ENCODE peak calls at places on chromosomes 16 and 17, in nine cellular contexts. One of them, this sample, is unnamed.

GRCh38 chr17:45279898-45280297 is 18.0 kb upstream of the SPATA32 start:
- DNase-seq in mucosa of descending colon: no peak
- DNase-seq in activated CD4-positive, alpha-beta T cell treated with anti-CD3 and anti-CD28 coated beads for 4 hours: no peak
- DNase-seq in sciatic nerve: no peak
- DNase-seq in effector CD4-positive, alpha-beta T cell: no peak
- DNase-seq in NCI-H2081 treated with DMSO at 0.1 percent for 48 hours: no peak
- DNase-seq in left ventricle myocardium superior: peak
- DNase-seq in GM20000: no peak
- DNase-seq in NCI-H1092: no peak
- DNase-seq in this sample: no peak

GRCh38 chr16:48831081-48831722 is 221.2 kb upstream of the N4BP1 start:
- DNase-seq in mucosa of descending colon: no peak
- DNase-seq in activated CD4-positive, alpha-beta T cell treated with anti-CD3 and anti-CD28 coated beads for 4 hours: no peak
- DNase-seq in sciatic nerve: no peak
- DNase-seq in effector CD4-positive, alpha-beta T cell: no peak
- DNase-seq in NCI-H2081 treated with DMSO at 0.1 percent for 48 hours: no peak
- DNase-seq in left ventricle myocardium superior: no peak
- DNase-seq in GM20000: no peak
- DNase-seq in NCI-H1092: no peak
- DNase-seq in this sample: no peak

GRCh38 chr16:56914896-56915295 is 17.0 kb upstream of the HERPUD1 start:
- DNase-seq in mucosa of descending colon: no peak
- DNase-seq in activated CD4-positive, alpha-beta T cell treated with anti-CD3 and anti-CD28 coated beads for 4 hours: no peak
- DNase-seq in sciatic nerve: no peak
- DNase-seq in effector CD4-positive, alpha-beta T cell: no peak
- DNase-seq in NCI-H2081 treated with DMSO at 0.1 percent for 48 hours: no peak
- DNase-seq in left ventricle myocardium superior: no peak
- DNase-seq in GM20000: no peak
- DNase-seq in NCI-H1092: no peak
- DNase-seq in this sample: no peak

GRCh38 chr17:5355416-5356129 is 63.9 kb downstream of the NUP88 start:
- DNase-seq in mucosa of descending colon: no peak
- DNase-seq in activated CD4-positive, alpha-beta T cell treated with anti-CD3 and anti-CD28 coated beads for 4 hours: no peak
- DNase-seq in sciatic nerve: no peak
- DNase-seq in effector CD4-positive, alpha-beta T cell: no peak
- DNase-seq in NCI-H2081 treated with DMSO at 0.1 percent for 48 hours: no peak
- DNase-seq in left ventricle myocardium superior: no peak
- DNase-seq in GM20000: no peak
- DNase-seq in NCI-H1092: no peak
- DNase-seq in this sample: no peak

GRCh38 chr16:87324411-87325275 is 7.5 kb upstream of the C16orf95 start:
- DNase-seq in mucosa of descending colon: peak
- DNase-seq in activated CD4-positive, alpha-beta T cell treated with anti-CD3 and anti-CD28 coated beads for 4 hours: peak
- DNase-seq in sciatic nerve: no peak
- DNase-seq in effector CD4-positive, alpha-beta T cell: peak
- DNase-seq in NCI-H2081 treated with DMSO at 0.1 percent for 48 hours: no peak
- DNase-seq in left ventricle myocardium superior: no peak
- DNase-seq in GM20000: peak
- DNase-seq in NCI-H1092: peak
- DNase-seq in this sample: no peak

GRCh38 chr16:56897026-56897799 is 32.2 kb downstream of the SLC12A3 start:
- DNase-seq in mucosa of descending colon: no peak
- DNase-seq in activated CD4-positive, alpha-beta T cell treated with anti-CD3 and anti-CD28 coated beads for 4 hours: no peak
- DNase-seq in sciatic nerve: no peak
- DNase-seq in effector CD4-positive, alpha-beta T cell: no peak
- DNase-seq in NCI-H2081 treated with DMSO at 0.1 percent for 48 hours: no peak
- DNase-seq in left ventricle myocardium superior: no peak
- DNase-seq in GM20000: no peak
- DNase-seq in NCI-H1092: no peak
- DNase-seq in this sample: no peak

GRCh38 chr17:17353625-17354484 is 50.7 kb downstream of the NT5M start:
- DNase-seq in mucosa of descending colon: no peak
- DNase-seq in activated CD4-positive, alpha-beta T cell treated with anti-CD3 and anti-CD28 coated beads for 4 hours: no peak
- DNase-seq in sciatic nerve: peak
- DNase-seq in effector CD4-positive, alpha-beta T cell: no peak
- DNase-seq in NCI-H2081 treated with DMSO at 0.1 percent for 48 hours: no peak
- DNase-seq in left ventricle myocardium superior: no peak
- DNase-seq in GM20000: no peak
- DNase-seq in NCI-H1092: no peak
- DNase-seq in this sample: peak

GRCh38 chr17:954431-955164 is 25.0 kb downstream of the NXN start:
- DNase-seq in mucosa of descending colon: peak
- DNase-seq in activated CD4-positive, alpha-beta T cell treated with anti-CD3 and anti-CD28 coated beads for 4 hours: no peak
- DNase-seq in sciatic nerve: no peak
- DNase-seq in effector CD4-positive, alpha-beta T cell: no peak
- DNase-seq in NCI-H2081 treated with DMSO at 0.1 percent for 48 hours: no peak
- DNase-seq in left ventricle myocardium superior: peak
- DNase-seq in GM20000: no peak
- DNase-seq in NCI-H1092: no peak
- DNase-seq in this sample: no peak

GRCh38 chr16:77823067-77823466 is 34.7 kb downstream of the VAT1L start:
- DNase-seq in mucosa of descending colon: no peak
- DNase-seq in activated CD4-positive, alpha-beta T cell treated with anti-CD3 and anti-CD28 coated beads for 4 hours: no peak
- DNase-seq in sciatic nerve: no peak
- DNase-seq in effector CD4-positive, alpha-beta T cell: no peak
- DNase-seq in NCI-H2081 treated with DMSO at 0.1 percent for 48 hours: no peak
- DNase-seq in left ventricle myocardium superior: no peak
- DNase-seq in GM20000: no peak
- DNase-seq in NCI-H1092: no peak
- DNase-seq in this sample: no peak

GRCh38 chr17:34252138-34252889 is 2.8 kb upstream of the CCL2 start:
- DNase-seq in mucosa of descending colon: peak
- DNase-seq in activated CD4-positive, alpha-beta T cell treated with anti-CD3 and anti-CD28 coated beads for 4 hours: no peak
- DNase-seq in sciatic nerve: peak
- DNase-seq in effector CD4-positive, alpha-beta T cell: no peak
- DNase-seq in NCI-H2081 treated with DMSO at 0.1 percent for 48 hours: no peak
- DNase-seq in left ventricle myocardium superior: peak
- DNase-seq in GM20000: peak
- DNase-seq in NCI-H1092: no peak
- DNase-seq in this sample: peak

GRCh38 chr17:214881-215331 is 33.5 kb upstream of the DOC2B start:
- DNase-seq in mucosa of descending colon: peak
- DNase-seq in activated CD4-positive, alpha-beta T cell treated with anti-CD3 and anti-CD28 coated beads for 4 hours: no peak
- DNase-seq in sciatic nerve: no peak
- DNase-seq in effector CD4-positive, alpha-beta T cell: no peak
- DNase-seq in NCI-H2081 treated with DMSO at 0.1 percent for 48 hours: no peak
- DNase-seq in left ventricle myocardium superior: no peak
- DNase-seq in GM20000: no peak
- DNase-seq in NCI-H1092: no peak
- DNase-seq in this sample: no peak

GRCh38 chr17:50779747-50780363 is 12.5 kb upstream of the ANKRD40CL start:
- DNase-seq in mucosa of descending colon: no peak
- DNase-seq in activated CD4-positive, alpha-beta T cell treated with anti-CD3 and anti-CD28 coated beads for 4 hours: peak
- DNase-seq in sciatic nerve: no peak
- DNase-seq in effector CD4-positive, alpha-beta T cell: peak
- DNase-seq in NCI-H2081 treated with DMSO at 0.1 percent for 48 hours: no peak
- DNase-seq in left ventricle myocardium superior: no peak
- DNase-seq in GM20000: no peak
- DNase-seq in NCI-H1092: no peak
- DNase-seq in this sample: no peak

GRCh38 chr17:80110927-80111701 is 9.7 kb downstream of the GAA start:
- DNase-seq in mucosa of descending colon: no peak
- DNase-seq in activated CD4-positive, alpha-beta T cell treated with anti-CD3 and anti-CD28 coated beads for 4 hours: no peak
- DNase-seq in sciatic nerve: no peak
- DNase-seq in effector CD4-positive, alpha-beta T cell: no peak
- DNase-seq in NCI-H2081 treated with DMSO at 0.1 percent for 48 hours: no peak
- DNase-seq in left ventricle myocardium superior: peak
- DNase-seq in GM20000: no peak
- DNase-seq in NCI-H1092: no peak
- DNase-seq in this sample: peak

GRCh38 chr16:67661101-67661661 is 421 bp downstream of the PARD6A start:
- DNase-seq in mucosa of descending colon: peak
- DNase-seq in activated CD4-positive, alpha-beta T cell treated with anti-CD3 and anti-CD28 coated beads for 4 hours: no peak
- DNase-seq in sciatic nerve: no peak
- DNase-seq in effector CD4-positive, alpha-beta T cell: no peak
- DNase-seq in NCI-H2081 treated with DMSO at 0.1 percent for 48 hours: no peak
- DNase-seq in left ventricle myocardium superior: peak
- DNase-seq in GM20000: no peak
- DNase-seq in NCI-H1092: no peak
- DNase-seq in this sample: no peak

GRCh38 chr16:48099455-48099854 is 56.3 kb downstream of the ABCC12 start:
- DNase-seq in mucosa of descending colon: no peak
- DNase-seq in activated CD4-positive, alpha-beta T cell treated with anti-CD3 and anti-CD28 coated beads for 4 hours: no peak
- DNase-seq in sciatic nerve: no peak
- DNase-seq in effector CD4-positive, alpha-beta T cell: no peak
- DNase-seq in NCI-H2081 treated with DMSO at 0.1 percent for 48 hours: no peak
- DNase-seq in left ventricle myocardium superior: peak
- DNase-seq in GM20000: no peak
- DNase-seq in NCI-H1092: no peak
- DNase-seq in this sample: no peak

GRCh38 chr17:68468785-68469184 is 11.5 kb upstream of the WIPI1 start:
- DNase-seq in mucosa of descending colon: no peak
- DNase-seq in activated CD4-positive, alpha-beta T cell treated with anti-CD3 and anti-CD28 coated beads for 4 hours: no peak
- DNase-seq in sciatic nerve: no peak
- DNase-seq in effector CD4-positive, alpha-beta T cell: no peak
- DNase-seq in NCI-H2081 treated with DMSO at 0.1 percent for 48 hours: no peak
- DNase-seq in left ventricle myocardium superior: no peak
- DNase-seq in GM20000: no peak
- DNase-seq in NCI-H1092: no peak
- DNase-seq in this sample: no peak

GRCh38 chr16:85395207-85395912 is 217.8 kb upstream of the GSE1 start:
- DNase-seq in mucosa of descending colon: peak
- DNase-seq in activated CD4-positive, alpha-beta T cell treated with anti-CD3 and anti-CD28 coated beads for 4 hours: no peak
- DNase-seq in sciatic nerve: peak
- DNase-seq in effector CD4-positive, alpha-beta T cell: no peak
- DNase-seq in NCI-H2081 treated with DMSO at 0.1 percent for 48 hours: no peak
- DNase-seq in left ventricle myocardium superior: peak
- DNase-seq in GM20000: peak
- DNase-seq in NCI-H1092: peak
- DNase-seq in this sample: peak

This sample was measured in coronary artery.